ENCODE peak calls at places on chromosomes 11 and 22, in four cellular contexts. Q is fibroblast of lung, K is SJCRH30, W is heart left ventricle. Z is an unnamed sample. For H3K36me3 and H3K4me1, the result is how much of the 10 kb centered on the place peaks cover.

GRCh38 chr11:83069441-83070043 is 2.2 kb downstream of the RAB30 start:
- DNase-seq in Q (no peak), K (no peak), W (no peak), Z (no peak)

GRCh38 chr22:40533712-40534378 is 102.7 kb downstream of the MRTFA start:
- DNase-seq in Q (peak), K (no peak), W (no peak), Z (no peak)

GRCh38 chr22:17728786-17729185 is 45.5 kb downstream of the BID start:
- DNase-seq in Q (no peak), K (no peak), W (no peak), Z (no peak)

GRCh38 chr11:121892131-121892681 is 223.8 kb downstream of the BLID start:
- DNase-seq in Q (peak), K (peak), W (peak), Z (no peak)

GRCh38 chr11:45798793-45799441 is 6.0 kb upstream of the SLC35C1 start:
- DNase-seq in Q (peak), K (no peak), W (no peak), Z (no peak)

GRCh38 chr11:121426476-121427454 is 25.3 kb upstream of the SORL1 start:
- DNase-seq in Q (no peak), K (no peak), W (peak), Z (peak)

GRCh38 chr11:74570266-74571061 is 21.9 kb upstream of the POLD3 start:
- DNase-seq in Q (peak), K (peak), W (peak), Z (peak)

GRCh38 chr22:22999473-22999872 is 70.8 kb upstream of the GNAZ start:
- DNase-seq in Q (no peak), K (no peak), W (no peak), Z (no peak)

GRCh38 chr22:30890689-30891442 is 77.7 kb downstream of the MORC2 start:
- DNase-seq in Q (peak), K (no peak), W (peak), Z (no peak)

GRCh38 chr22:32951807-32952153 is 106.4 kb downstream of the SYN3 start:
- DNase-seq in Q (no peak), K (peak), W (peak), Z (no peak)

GRCh38 chr11:16856022-16856471 is 117.6 kb downstream of the C11orf58 start:
- DNase-seq in Q (no peak), K (no peak), W (peak), Z (no peak)

GRCh38 chr22:44351685-44352377 is 39.1 kb upstream of the SHISAL1 start:
- DNase-seq in Q (peak), K (peak), W (no peak), Z (peak)

GRCh38 chr11:17277024-17277584 is 565 bp downstream of the NUCB2 start:
- DNase-seq in Q (peak), K (no peak), W (no peak), Z (no peak)

GRCh38 chr22:41522813-41523212 is 21.5 kb downstream of the POLR3H start:
- DNase-seq in Q (no peak), K (no peak), W (no peak), Z (no peak)

GRCh38 chr22:21857501-21857914 is 9.9 kb downstream of the MAPK1 start:
- DNase-seq in Q (no peak), K (no peak), W (no peak), Z (no peak)

GRCh38 chr11:80136991-80137390 is 696.2 kb upstream of the TENM4 start:
- DNase-seq in Q (no peak), K (no peak), W (no peak), Z (no peak)

GRCh38 chr11:20421902-20422301 is 34.4 kb downstream of the PRMT3 start:
- DNase-seq in Q (no peak), K (no peak), W (no peak), Z (no peak)

GRCh38 chr11:12085371-12086251 is 24.8 kb upstream of the MICAL2 start:
- DNase-seq in Q (no peak), K (no peak), W (no peak), Z (peak)

GRCh38 chr11:75429902-75430691 is 2.9 kb downstream of the KLHL35 start:
- DNase-seq in Q (peak), K (no peak), W (peak), Z (peak)

GRCh38 chr11:19766810-19767209 is 54.2 kb downstream of the NAV2 start:
- DNase-seq in Q (no peak), K (no peak), W (no peak), Z (no peak)

GRCh38 chr11:12777208-12777874 is 103.1 kb downstream of the TEAD1 start:
- DNase-seq in Q (peak), K (peak), W (no peak), Z (no peak)

GRCh38 chr11:35852056-35852455 is 91.8 kb upstream of the LDLRAD3 start:
- DNase-seq in Q (peak), K (peak), W (peak), Z (no peak)

GRCh38 chr11:15223318-15223717 is 108.6 kb downstream of the INSC start:
- DNase-seq in Q (peak), K (no peak), W (no peak), Z (no peak)

GRCh38 chr22:42863349-42863911 is 6.4 kb upstream of the ARFGAP3 start:
- DNase-seq in Q (peak), K (peak), W (no peak), Z (no peak)

GRCh38 chr11:64110465-64111375 is 55.2 kb downstream of the MACROD1 start:
- DNase-seq in Q (no peak), K (no peak), W (no peak), Z (no peak)
- H3K4me3 ChIP-seq in Q (no peak), K (no peak), W (no peak), Z (no peak)

DNA sequence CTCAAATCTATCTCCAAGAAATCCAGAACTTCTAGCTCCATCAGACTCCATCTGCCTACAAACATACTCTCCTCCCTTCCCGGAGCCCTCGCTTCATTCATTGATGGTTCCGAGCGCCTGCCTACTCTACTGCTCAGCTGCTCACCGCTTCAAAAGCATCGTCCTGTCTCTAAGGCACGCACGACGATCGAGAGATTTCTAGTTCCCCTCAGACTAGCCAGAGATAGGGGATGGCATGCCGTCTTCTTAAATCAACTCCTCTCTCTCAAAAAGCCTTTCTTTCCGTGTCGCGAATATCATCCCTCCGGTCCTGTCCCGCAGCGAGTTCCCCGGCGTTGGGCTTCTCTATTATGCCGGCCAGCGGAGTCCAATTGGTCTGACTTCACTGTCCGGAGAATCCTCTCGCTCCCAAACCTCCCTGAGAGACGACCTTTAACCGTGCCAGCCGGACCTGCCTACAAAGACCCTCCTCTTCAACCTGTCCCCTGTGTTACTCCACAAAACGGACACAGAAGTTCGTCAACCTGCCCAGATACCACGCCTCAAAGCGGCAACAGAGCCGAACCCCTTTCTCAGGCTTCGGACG is 592 bp downstream of the EEF1G start:
- DNase-seq in Q (no peak), K (peak), W (no peak), Z (no peak)
- H3K36me3 ChIP-seq in Q (under half), K (under half), W (half or more), Z (under half)

GRCh38 chr11:63698976-63699733 is 17.9 kb downstream of the RTN3 start:
- DNase-seq in Q (no peak), K (no peak), W (no peak), Z (no peak)

GRCh38 chr11:63699906-63700305 is 18.6 kb downstream of the RTN3 start:
- DNase-seq in Q (no peak), K (no peak), W (no peak), Z (no peak)

DNA sequence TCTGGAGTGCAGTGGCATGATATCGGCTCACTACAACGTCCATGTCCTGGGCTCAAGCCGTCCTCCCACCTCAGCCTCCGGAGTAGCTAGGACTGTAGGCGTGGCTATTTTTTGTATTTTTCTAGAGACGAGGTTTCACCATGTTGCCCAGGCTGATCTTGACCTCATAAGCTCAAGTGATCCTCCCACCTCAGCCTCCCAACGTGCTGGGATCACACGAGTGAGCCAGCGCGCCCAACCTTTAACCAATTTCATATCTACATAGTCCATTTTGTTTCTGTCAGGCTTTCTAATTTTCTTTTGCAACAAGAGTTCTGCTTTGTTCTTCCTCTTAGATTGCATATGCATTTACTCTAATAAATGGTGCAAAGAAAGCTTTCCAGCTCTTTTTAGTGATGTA is 13.2 kb downstream of the RTN3 start:
- DNase-seq in Q (no peak), K (no peak), W (no peak), Z (no peak)
- H3K4me1 ChIP-seq in Q (under half), K (under half), W (under half), Z (under half)

DNA sequence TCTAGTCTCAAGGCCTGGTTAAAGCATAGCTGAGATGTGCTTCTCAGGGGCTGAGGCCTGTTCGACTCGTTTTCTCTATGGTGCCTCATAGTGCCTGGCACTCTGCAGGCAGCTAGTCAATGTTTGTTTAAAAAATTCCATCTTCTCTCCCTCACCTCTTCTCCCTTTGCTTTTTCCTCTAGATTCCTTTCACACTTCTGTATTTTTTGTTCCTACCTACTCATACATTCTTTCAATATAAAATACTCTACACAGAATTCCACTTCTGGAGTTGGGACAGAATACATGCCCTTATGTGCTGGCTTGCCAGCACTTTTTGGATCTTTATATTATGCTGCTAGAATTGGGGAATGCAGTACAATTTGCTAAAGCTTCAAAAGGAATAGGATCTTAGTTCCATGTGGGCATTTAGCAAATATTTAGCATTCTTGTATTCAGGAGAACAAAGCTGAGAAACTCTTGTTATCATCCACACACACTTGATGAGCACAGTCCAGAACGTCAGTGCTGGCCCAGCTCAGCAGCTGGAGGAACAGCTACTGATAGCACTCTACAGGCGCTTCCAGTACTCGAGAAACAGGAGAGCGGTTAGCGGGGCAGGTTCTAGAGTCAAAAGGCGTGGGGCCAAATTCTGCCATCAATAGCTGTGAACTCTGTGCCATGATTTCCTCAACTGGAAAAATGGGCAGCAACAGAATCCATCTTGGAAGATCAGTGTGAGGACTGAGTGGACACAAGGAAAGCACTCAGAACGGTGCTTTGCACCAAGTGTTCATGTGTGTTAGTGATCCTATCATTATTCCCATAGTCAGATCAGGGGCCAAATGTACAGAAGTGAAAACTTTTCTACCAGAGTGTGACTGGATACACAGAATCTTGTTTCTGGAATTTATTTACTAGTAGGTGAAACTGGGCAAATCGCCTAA is 3.4 kb downstream of the JOSD1 start:
- DNase-seq in Q (peak), K (no peak), W (no peak), Z (peak)
- H3K4me3 ChIP-seq in Q (peak), K (no peak), W (peak), Z (peak)

GRCh38 chr11:77175021-77175842 is 47.2 kb downstream of the MYO7A start:
- DNase-seq in Q (no peak), K (peak), W (no peak), Z (no peak)
- H3K36me3 ChIP-seq in Q (under half), K (under half), W (under half), Z (under half)

Z was measured in Caco-2.